ENCODE peak calls at places on chromosome 2, in ten cellular contexts. N is fibroblast of lung, H is AG08395, K is T-helper 1 cell, C is HCEC 1CT, G is fibroblast of mammary gland, P is astrocyte of the cerebellum, E is G401, L is iPS DF 19.7, J is A172. S is an unnamed sample.

GRCh38 chr2:29601872-29602271 is 319.5 kb downstream of the ALK start:
- DNase-seq in N (no peak), H (no peak), K (no peak), C (peak), G (no peak), P (no peak), E (no peak), L (no peak), J (no peak), S (no peak)

GRCh38 chr2:10229462-10230099 is 73.1 kb upstream of the HPCAL1 start:
- DNase-seq in N (no peak), H (no peak), K (no peak), C (no peak), G (no peak), P (no peak), E (no peak), L (no peak), J (no peak), S (no peak)

GRCh38 chr2:219525533-219526232 is 11.4 kb downstream of the ASIC4 start:
- DNase-seq in N (no peak), H (no peak), K (no peak), C (no peak), G (no peak), P (no peak), E (no peak), L (no peak), J (no peak), S (no peak)

GRCh38 chr2:199136241-199136640 is 321.5 kb downstream of the SATB2 start:
- DNase-seq in N (no peak), H (no peak), K (no peak), C (peak), G (peak), P (no peak), E (no peak), L (no peak), J (no peak), S (no peak)

GRCh38 chr2:197191177-197191947 is 119.2 kb downstream of the ANKRD44 start:
- DNase-seq in N (peak), H (peak), K (no peak), C (peak), G (peak), P (peak), E (peak), L (no peak), J (peak), S (no peak)

GRCh38 chr2:222358876-222359275 is 60.1 kb upstream of the PAX3 start:
- DNase-seq in N (peak), H (no peak), K (no peak), C (no peak), G (no peak), P (peak), E (no peak), L (no peak), J (no peak), S (no peak)

GRCh38 chr2:119290859-119291587 is 67.4 kb downstream of the STEAP3 start:
- DNase-seq in N (peak), H (peak), K (no peak), C (peak), G (peak), P (peak), E (peak), L (peak), J (peak), S (peak)

GRCh38 chr2:165897741-165898140 is 55.8 kb downstream of the TTC21B start:
- DNase-seq in N (no peak), H (no peak), K (no peak), C (no peak), G (no peak), P (no peak), E (no peak), L (no peak), J (no peak), S (no peak)

GRCh38 chr2:45849491-45850283 is 198.2 kb downstream of the PRKCE start:
- DNase-seq in N (peak), H (peak), K (no peak), C (peak), G (peak), P (peak), E (no peak), L (no peak), J (no peak), S (no peak)